ENCODE peak calls at places on chromosomes 12 and 14, in eight cellular contexts. L is amygdala, P is GDM1, I is PC-3, C is posterior cingulate gyrus, V is upper lobe of right lung, M is fibroblast of lung, O is non-pigmented ciliary epithelial cell. H is an unnamed sample.

GRCh38 chr14:21940887-21941855 is 267.6 kb upstream of the OR4E1 start:
- DNase-seq in L (no peak), P (no peak), I (peak), C (no peak), V (no peak), M (no peak), O (no peak), H (no peak)

GRCh38 chr14:29846339-29847129 is 81.1 kb downstream of the PRKD1 start:
- DNase-seq in L (no peak), P (no peak), I (no peak), C (no peak), V (no peak), M (peak), O (no peak), H (no peak)

GRCh38 chr14:36720657-36721056 is 59.0 kb downstream of the PAX9 start:
- DNase-seq in L (no peak), P (no peak), I (no peak), C (no peak), V (no peak), M (no peak), O (no peak), H (no peak)

GRCh38 chr12:50192908-50193307 is 25.7 kb upstream of the CERS5 start:
- DNase-seq in L (no peak), P (no peak), I (peak), C (no peak), V (no peak), M (peak), O (peak), H (no peak)

GRCh38 chr14:34063470-34064164 is 112.7 kb upstream of the EGLN3 start:
- DNase-seq in L (no peak), P (no peak), I (no peak), C (no peak), V (no peak), M (no peak), O (no peak), H (no peak)

GRCh38 chr12:112096667-112097066 is 11.9 kb downstream of the NAA25 start:
- DNase-seq in L (no peak), P (no peak), I (peak), C (no peak), V (no peak), M (peak), O (peak), H (no peak)

GRCh38 chr12:43057561-43057960 is 468.0 kb upstream of the PRICKLE1 start:
- DNase-seq in L (no peak), P (no peak), I (peak), C (no peak), V (no peak), M (peak), O (no peak), H (no peak)

GRCh38 chr12:102921240-102921639 is 4.2 kb upstream of the PAH start:
- DNase-seq in L (no peak), P (no peak), I (no peak), C (no peak), V (no peak), M (no peak), O (no peak), H (no peak)

GRCh38 chr12:67068204-67068731 is 200.9 kb upstream of the CAND1 start:
- DNase-seq in L (no peak), P (no peak), I (peak), C (no peak), V (no peak), M (no peak), O (no peak), H (no peak)

GRCh38 chr12:89135976-89136634 is 216.2 kb downstream of the DUSP6 start:
- DNase-seq in L (no peak), P (no peak), I (peak), C (no peak), V (no peak), M (peak), O (no peak), H (no peak)

GRCh38 chr14:104999361-104999760 is 13.8 kb downstream of the CLBA1 start:
- DNase-seq in L (no peak), P (no peak), I (no peak), C (peak), V (no peak), M (no peak), O (no peak), H (no peak)

GRCh38 chr14:95233702-95234241 is 76.4 kb upstream of the DICER1 start:
- DNase-seq in L (no peak), P (no peak), I (no peak), C (no peak), V (no peak), M (no peak), O (no peak), H (no peak)

GRCh38 chr14:100438271-100438670 is 115.1 kb downstream of the SLC25A47 start:
- DNase-seq in L (no peak), P (no peak), I (no peak), C (no peak), V (no peak), M (no peak), O (no peak), H (no peak)

GRCh38 chr14:102323102-102323501 is 3.6 kb downstream of the ZNF839 start:
- DNase-seq in L (peak), P (peak), I (peak), C (peak), V (peak), M (peak), O (no peak), H (no peak)

GRCh38 chr12:111359231-111359913 is 9.5 kb downstream of the PHETA1 start:
- DNase-seq in L (no peak), P (peak), I (no peak), C (no peak), V (no peak), M (peak), O (no peak), H (no peak)

GRCh38 chr12:56718636-56719035 is 6.5 kb downstream of the NACA start:
- DNase-seq in L (no peak), P (no peak), I (no peak), C (no peak), V (peak), M (no peak), O (no peak), H (no peak)

GRCh38 chr12:57521475-57522018 is 1.1 kb upstream of the MBD6 start:
- DNase-seq in L (no peak), P (no peak), I (no peak), C (peak), V (peak), M (peak), O (peak), H (no peak)

GRCh38 chr14:101525646-101526527 is 35.4 kb upstream of the DIO3 start:
- DNase-seq in L (no peak), P (no peak), I (no peak), C (no peak), V (no peak), M (no peak), O (no peak), H (no peak)

GRCh38 chr12:104990950-104991349 is 4.8 kb downstream of the NOPCHAP1 start:
- DNase-seq in L (no peak), P (no peak), I (no peak), C (no peak), V (no peak), M (no peak), O (no peak), H (no peak)

GRCh38 chr12:85550924-85551323 is 270.9 kb downstream of the ALX1 start:
- DNase-seq in L (no peak), P (no peak), I (no peak), C (no peak), V (no peak), M (no peak), O (no peak), H (no peak)

GRCh38 chr12:62113366-62114011 is 146.7 kb upstream of the USP15 start:
- DNase-seq in L (no peak), P (no peak), I (no peak), C (no peak), V (no peak), M (no peak), O (no peak), H (no peak)

H was measured in anterior cingulate cortex.